ENCODE peak calls at places on chromosomes 13 and 19, in four cellular contexts. One of them, this sample, is unnamed. For H3K27me3, the result is how much of the 10 kb centered on the place peaks cover.

GRCh38 chr19:37136118-37136517 is 36.4 kb downstream of the ZNF585A start:
- DNase-seq in heart left ventricle: no peak
- DNase-seq in right lobe of liver: no peak
- DNase-seq in stomach: no peak
- DNase-seq in this sample: no peak

GRCh38 chr13:22061371-22061805 is 390.5 kb downstream of the FGF9 start:
- DNase-seq in heart left ventricle: no peak
- DNase-seq in right lobe of liver: no peak
- DNase-seq in stomach: no peak
- DNase-seq in this sample: no peak

GRCh38 chr13:36288794-36289391 is 8.7 kb downstream of the CCDC169 start:
- DNase-seq in heart left ventricle: no peak
- DNase-seq in right lobe of liver: no peak
- DNase-seq in stomach: no peak
- DNase-seq in this sample: no peak

GRCh38 chr13:52353116-52353718 is 52.8 kb downstream of the THSD1 start:
- DNase-seq in heart left ventricle: no peak
- DNase-seq in right lobe of liver: no peak
- DNase-seq in stomach: no peak
- DNase-seq in this sample: no peak

GRCh38 chr13:95276119-95276505 is 25.1 kb downstream of the ABCC4 start:
- DNase-seq in heart left ventricle: no peak
- DNase-seq in right lobe of liver: no peak
- DNase-seq in stomach: no peak
- DNase-seq in this sample: no peak

GRCh38 chr13:101529419-101529818 is 76.9 kb downstream of the ITGBL1 start:
- DNase-seq in heart left ventricle: no peak
- DNase-seq in right lobe of liver: no peak
- DNase-seq in stomach: no peak
- DNase-seq in this sample: no peak

GRCh38 chr13:110173247-110173818 is 133.6 kb downstream of the COL4A1 start:
- DNase-seq in heart left ventricle: no peak
- DNase-seq in right lobe of liver: no peak
- DNase-seq in stomach: no peak
- DNase-seq in this sample: no peak

GRCh38 chr13:44380404-44381165 is 7.0 kb downstream of the SERP2 start:
- DNase-seq in heart left ventricle: no peak
- DNase-seq in right lobe of liver: no peak
- DNase-seq in stomach: no peak
- DNase-seq in this sample: no peak

GRCh38 chr13:36323951-36324566 is 22.1 kb downstream of the SPART start:
- DNase-seq in heart left ventricle: no peak
- DNase-seq in right lobe of liver: no peak
- DNase-seq in stomach: no peak
- DNase-seq in this sample: no peak

GRCh38 chr13:99798756-99799155 is 172.8 kb downstream of the ZIC5 start:
- DNase-seq in heart left ventricle: no peak
- DNase-seq in right lobe of liver: no peak
- DNase-seq in stomach: no peak
- DNase-seq in this sample: no peak

GRCh38 chr13:20940083-20940482 is 37.5 kb upstream of the XPO4 start:
- DNase-seq in heart left ventricle: no peak
- DNase-seq in right lobe of liver: no peak
- DNase-seq in stomach: no peak
- DNase-seq in this sample: no peak

GRCh38 chr13:26887594-26887993 is 127.0 kb upstream of the GPR12 start:
- DNase-seq in heart left ventricle: no peak
- DNase-seq in right lobe of liver: no peak
- DNase-seq in stomach: no peak
- DNase-seq in this sample: no peak

GRCh38 chr13:85170372-85170771 is 628.8 kb downstream of the SLITRK6 start:
- DNase-seq in heart left ventricle: no peak
- DNase-seq in right lobe of liver: no peak
- DNase-seq in stomach: no peak
- DNase-seq in this sample: no peak

GRCh38 chr19:28578786-28579505 is 634.0 kb downstream of the UQCRFS1 start:
- DNase-seq in heart left ventricle: no peak
- DNase-seq in right lobe of liver: no peak
- DNase-seq in stomach: no peak
- DNase-seq in this sample: no peak

GRCh38 chr19:15288146-15288963 is 44.0 kb downstream of the BRD4 start:
- DNase-seq in heart left ventricle: no peak
- DNase-seq in right lobe of liver: no peak
- DNase-seq in stomach: peak
- DNase-seq in this sample: peak

GRCh38 chr19:1400281-1401137 is 833 bp downstream of the GAMT start:
- DNase-seq in heart left ventricle: peak
- DNase-seq in right lobe of liver: peak
- DNase-seq in stomach: peak
- DNase-seq in this sample: peak

GRCh38 chr19:21439372-21439771 is 42.4 kb downstream of the ZNF493 start:
- DNase-seq in heart left ventricle: no peak
- DNase-seq in right lobe of liver: no peak
- DNase-seq in stomach: peak
- DNase-seq in this sample: no peak

GRCh38 chr13:20193924-20194631 is 1.3 kb upstream of the GJB2 start:
- DNase-seq in heart left ventricle: no peak
- DNase-seq in right lobe of liver: no peak
- DNase-seq in stomach: no peak
- DNase-seq in this sample: no peak

GRCh38 chr19:3443840-3444694 is 36.3 kb downstream of the SMIM24 start:
- DNase-seq in heart left ventricle: peak
- DNase-seq in right lobe of liver: no peak
- DNase-seq in stomach: no peak
- DNase-seq in this sample: peak

GRCh38 chr19:2552859-2553258 is 76.9 kb downstream of the GADD45B start:
- DNase-seq in heart left ventricle: peak
- DNase-seq in right lobe of liver: no peak
- DNase-seq in stomach: no peak
- DNase-seq in this sample: no peak

GRCh38 chr13:56187331-56187730 is 953.4 kb upstream of the PRR20A start:
- DNase-seq in heart left ventricle: no peak
- DNase-seq in right lobe of liver: no peak
- DNase-seq in stomach: no peak
- DNase-seq in this sample: no peak

GRCh38 chr13:41007359-41008118 is 11.6 kb downstream of the ELF1 start:
- DNase-seq in heart left ventricle: no peak
- DNase-seq in right lobe of liver: peak
- DNase-seq in stomach: no peak
- DNase-seq in this sample: no peak

GRCh38 chr19:19464339-19465098 is 50.8 kb downstream of the TSSK6 start:
- DNase-seq in heart left ventricle: no peak
- DNase-seq in right lobe of liver: no peak
- DNase-seq in stomach: peak
- DNase-seq in this sample: no peak

GRCh38 chr19:18745012-18745735 is 45.9 kb downstream of the COMP start:
- DNase-seq in heart left ventricle: no peak
- DNase-seq in right lobe of liver: no peak
- DNase-seq in stomach: no peak
- DNase-seq in this sample: peak

GRCh38 chr13:40148103-40148502 is 492.6 kb downstream of the COG6 start:
- DNase-seq in heart left ventricle: no peak
- DNase-seq in right lobe of liver: no peak
- DNase-seq in stomach: no peak
- DNase-seq in this sample: no peak

GRCh38 chr13:78660130-78660857 is 1.3 kb upstream of the OBI1 start:
- DNase-seq in heart left ventricle: no peak
- DNase-seq in right lobe of liver: peak
- DNase-seq in stomach: no peak
- DNase-seq in this sample: peak

GRCh38 chr13:32840840-32841713 is 175.1 kb upstream of the KL start:
- DNase-seq in heart left ventricle: peak
- DNase-seq in right lobe of liver: no peak
- DNase-seq in stomach: peak
- DNase-seq in this sample: no peak

GRCh38 chr19:3129112-3129511 is 6.7 kb upstream of the GNA15 start:
- DNase-seq in heart left ventricle: no peak
- DNase-seq in right lobe of liver: no peak
- DNase-seq in stomach: no peak
- DNase-seq in this sample: no peak

GRCh38 chr19:33868076-33868735 is 71.5 kb downstream of the KCTD15 start:
- DNase-seq in heart left ventricle: no peak
- DNase-seq in right lobe of liver: no peak
- DNase-seq in stomach: peak
- DNase-seq in this sample: no peak

GRCh38 chr13:105334211-105334610 is 1201.3 kb downstream of the EFNB2 start:
- DNase-seq in heart left ventricle: no peak
- DNase-seq in right lobe of liver: no peak
- DNase-seq in stomach: no peak
- DNase-seq in this sample: no peak

GRCh38 chr19:8484331-8484894 is 18.0 kb downstream of the PRAM1 start:
- DNase-seq in heart left ventricle: no peak
- DNase-seq in right lobe of liver: peak
- DNase-seq in stomach: peak
- DNase-seq in this sample: peak

GRCh38 chr13:94708031-94708571 is 4.2 kb downstream of the SOX21 start:
- DNase-seq in heart left ventricle: no peak
- DNase-seq in right lobe of liver: no peak
- DNase-seq in stomach: no peak
- DNase-seq in this sample: no peak

GRCh38 chr19:53394522-53394973 is 401 bp upstream of the ZNF765 start:
- DNase-seq in heart left ventricle: peak
- DNase-seq in right lobe of liver: peak
- DNase-seq in stomach: peak
- DNase-seq in this sample: peak

GRCh38 chr13:55214851-55215345 is 1925.8 kb upstream of the PRR20A start:
- DNase-seq in heart left ventricle: no peak
- DNase-seq in right lobe of liver: no peak
- DNase-seq in stomach: no peak
- DNase-seq in this sample: no peak

GRCh38 chr19:32627714-32628253 is 46.8 kb downstream of the PDCD5 start:
- DNase-seq in heart left ventricle: no peak
- DNase-seq in right lobe of liver: no peak
- DNase-seq in stomach: no peak
- DNase-seq in this sample: no peak

GRCh38 chr19:48501446-48501960 is 10.1 kb downstream of the LMTK3 start:
- DNase-seq in heart left ventricle: no peak
- DNase-seq in right lobe of liver: no peak
- DNase-seq in stomach: peak
- DNase-seq in this sample: no peak

GRCh38 chr13:59774511-59774911 is 389.2 kb downstream of the DIAPH3 start:
- DNase-seq in heart left ventricle: no peak
- DNase-seq in right lobe of liver: no peak
- DNase-seq in stomach: no peak
- DNase-seq in this sample: no peak

GRCh38 chr13:52195052-52195837 is 35.8 kb upstream of the NEK3 start:
- DNase-seq in heart left ventricle: peak
- DNase-seq in right lobe of liver: peak
- DNase-seq in stomach: peak
- DNase-seq in this sample: peak

GRCh38 chr13:44280461-44280860 is 93.2 kb upstream of the SERP2 start:
- DNase-seq in heart left ventricle: no peak
- DNase-seq in right lobe of liver: no peak
- DNase-seq in stomach: no peak
- DNase-seq in this sample: no peak

GRCh38 chr19:2270572-2271515 is 11.1 kb downstream of the PEAK3 start:
- DNase-seq in heart left ventricle: peak
- DNase-seq in right lobe of liver: peak
- DNase-seq in stomach: peak
- DNase-seq in this sample: peak

GRCh38 chr19:45404557-45405434 is at the start of gene PPP1R13L:
- DNase-seq in heart left ventricle: peak
- DNase-seq in right lobe of liver: peak
- DNase-seq in stomach: peak
- DNase-seq in this sample: peak
- TF ChIP-seq POLR2A in heart left ventricle: peak
- TF ChIP-seq POLR2A in right lobe of liver: peak
- TF ChIP-seq POLR2A in stomach: no peak
- TF ChIP-seq POLR2A in this sample: no peak

GRCh38 chr13:93298741-93299140 is 72.1 kb downstream of the GPC6 start:
- DNase-seq in heart left ventricle: no peak
- DNase-seq in right lobe of liver: no peak
- DNase-seq in stomach: no peak
- DNase-seq in this sample: no peak

GRCh38 chr13:93293716-93294115 is 67.1 kb downstream of the GPC6 start:
- DNase-seq in heart left ventricle: no peak
- DNase-seq in right lobe of liver: no peak
- DNase-seq in stomach: no peak
- DNase-seq in this sample: no peak

GRCh38 chr13:93296584-93296983 is 70.0 kb downstream of the GPC6 start:
- DNase-seq in heart left ventricle: no peak
- DNase-seq in right lobe of liver: no peak
- DNase-seq in stomach: no peak
- DNase-seq in this sample: no peak
- H3K27ac ChIP-seq in heart left ventricle: no peak
- H3K27ac ChIP-seq in right lobe of liver: no peak
- H3K27ac ChIP-seq in stomach: no peak
- H3K27ac ChIP-seq in this sample: no peak

DNA sequence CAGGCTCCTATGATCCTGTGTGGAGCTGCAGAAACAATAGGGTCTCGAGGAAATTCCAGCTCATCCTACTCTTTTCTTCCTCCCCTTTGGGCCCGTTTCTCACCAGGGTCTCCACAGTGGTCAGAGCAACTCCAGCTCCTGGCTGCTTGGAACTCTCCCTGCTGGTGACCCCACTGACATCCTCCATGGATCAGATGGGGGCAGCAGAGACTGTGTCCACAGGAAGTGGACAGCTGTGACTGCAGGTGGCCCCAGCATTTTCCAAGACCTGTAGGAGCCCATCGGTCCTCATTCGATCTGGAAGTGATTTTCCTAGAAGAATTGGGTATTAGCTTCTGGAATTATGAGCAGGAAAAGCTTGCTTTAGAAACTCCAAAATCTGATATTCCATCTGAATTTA is 208.5 kb downstream of the ZNF536 start:
- DNase-seq in heart left ventricle: no peak
- DNase-seq in right lobe of liver: no peak
- DNase-seq in stomach: no peak
- DNase-seq in this sample: no peak
- H3K27me3 ChIP-seq in heart left ventricle: under half
- H3K27me3 ChIP-seq in right lobe of liver: under half
- H3K27me3 ChIP-seq in stomach: under half
- H3K27me3 ChIP-seq in this sample: under half

GRCh38 chr19:10717054-10717355 is 874 bp upstream of the DNM2 start:
- DNase-seq in heart left ventricle: no peak
- DNase-seq in right lobe of liver: no peak
- DNase-seq in stomach: no peak
- DNase-seq in this sample: no peak
- TF ChIP-seq POLR2A in heart left ventricle: no peak
- TF ChIP-seq POLR2A in right lobe of liver: no peak
- TF ChIP-seq POLR2A in stomach: no peak
- TF ChIP-seq POLR2A in this sample: no peak